ENCODE peak calls at places on chromosomes 3 and 15, in four cellular contexts. D, M, G and L are unnamed samples.

GRCh38 chr3:147120029-147120428 is 286.3 kb downstream of the ZIC4 start:
- DNase-seq in M (peak; percentile 39), D (no peak), G (peak; percentile 40), L (peak; percentile 62)

GRCh38 chr3:138049157-138049919 is 39.4 kb downstream of the CLDN18 start:
- DNase-seq in M (peak; percentile 4), D (no peak), G (no peak), L (no peak)

GRCh38 chr3:170999737-171000242 is 26.7 kb downstream of the SLC2A2 start:
- DNase-seq in M (peak; percentile 68), D (no peak), G (peak; percentile 72), L (no peak)

GRCh38 chr3:182837855-182838454 is 44.7 kb downstream of the ATP11B start:
- DNase-seq in D (no peak), M (peak; percentile 54), G (peak; percentile 44), L (peak; percentile 56)

GRCh38 chr15:100727291-100727851 is 125.0 kb downstream of the ASB7 start:
- DNase-seq in D (no peak), G (no peak), M (no peak), L (no peak)

GRCh38 chr3:33360136-33360825 is 79.9 kb downstream of the UBP1 start:
- DNase-seq in M (peak; percentile 40), D (no peak), G (no peak), L (no peak)

GRCh38 chr15:101024111-101024695 is 105.0 kb downstream of the LRRK1 start:
- DNase-seq in D (peak; percentile 40), G (no peak), M (no peak), L (no peak)

GRCh38 chr3:72887378-72887722 is 496 bp upstream of the GXYLT2 start:
- DNase-seq in D (no peak), M (peak; percentile 36), G (peak; percentile 14), L (peak; percentile 14)

GRCh38 chr3:101279162-101279561 is 41.2 kb downstream of the IMPG2 start:
- DNase-seq in G (no peak), D (no peak), M (peak; percentile 47), L (no peak)

GRCh38 chr3:134352031-134352671 is 22.1 kb downstream of the AMOTL2 start:
- DNase-seq in M (no peak), D (no peak), G (no peak), L (no peak)

GRCh38 chr3:148757238-148757930 is 59.7 kb downstream of the AGTR1 start:
- DNase-seq in D (no peak), G (no peak), M (no peak), L (no peak)

GRCh38 chr3:52537726-52538421 is 1.5 kb downstream of the UQCC5 start:
- DNase-seq in G (no peak), D (peak; percentile 22), M (no peak), L (no peak)

GRCh38 chr15:83659011-83659811 is 5.3 kb downstream of the ADAMTSL3 start:
- DNase-seq in M (no peak), D (no peak), G (no peak), L (no peak)

GRCh38 chr3:42661593-42662022 is 8.1 kb downstream of the ZBTB47 start:
- DNase-seq in M (no peak), G (no peak), D (no peak), L (no peak)